ENCODE peak calls at places on chromosomes 13 and 19, in ten cellular contexts. One of them, this sample, is unnamed.
A peak's percentile ranks its signal among the peaks of the same experiment; 100 is the strongest.

GRCh38 chr19:54029930-54030490 is 33.7 kb downstream of the VSTM1 start:
- DNase-seq in EL: peak; percentile 62
- DNase-seq in HS-5: no peak
- DNase-seq in iris pigment epithelial cell: peak; percentile 62
- DNase-seq in NCI-H1092: peak; percentile 9
- DNase-seq in NCI-H460: peak; percentile 67
- DNase-seq in stimulated activated CD4-positive, alpha-beta T cell treated with anti-CD3 and anti-CD28 coated beads, TNF-alpha, amount 100 ng/mL, for 4 hours: peak; percentile 11
- DNase-seq in fibroblast of pulmonary artery: peak; percentile 82
- DNase-seq in glomerular endothelial cell: no peak
- DNase-seq in CD4-positive, alpha-beta memory T cell: peak; percentile 35
- DNase-seq in this sample: peak; percentile 43

GRCh38 chr19:17379221-17379631 is 2.1 kb upstream of the PLVAP start:
- DNase-seq in CD4-positive, alpha-beta memory T cell: no peak
- DNase-seq in NCI-H460: no peak
- DNase-seq in stimulated activated CD4-positive, alpha-beta T cell treated with anti-CD3 and anti-CD28 coated beads, TNF-alpha, amount 100 ng/mL, for 4 hours: no peak
- DNase-seq in NCI-H1092: no peak
- DNase-seq in iris pigment epithelial cell: no peak
- DNase-seq in glomerular endothelial cell: no peak
- DNase-seq in EL: no peak
- DNase-seq in HS-5: no peak
- DNase-seq in fibroblast of pulmonary artery: no peak
- DNase-seq in this sample: no peak

GRCh38 chr13:41675306-41675705 is 218.0 kb downstream of the RGCC start:
- DNase-seq in stimulated activated CD4-positive, alpha-beta T cell treated with anti-CD3 and anti-CD28 coated beads, TNF-alpha, amount 100 ng/mL, for 4 hours: no peak
- DNase-seq in NCI-H1092: no peak
- DNase-seq in HS-5: no peak
- DNase-seq in CD4-positive, alpha-beta memory T cell: no peak
- DNase-seq in NCI-H460: no peak
- DNase-seq in iris pigment epithelial cell: peak; percentile 55
- DNase-seq in EL: peak; percentile 26
- DNase-seq in glomerular endothelial cell: no peak
- DNase-seq in fibroblast of pulmonary artery: peak; percentile 75
- DNase-seq in this sample: no peak

GRCh38 chr19:40585677-40586422 is 9.2 kb downstream of the SHKBP1 start:
- DNase-seq in glomerular endothelial cell: no peak
- DNase-seq in fibroblast of pulmonary artery: peak; percentile 84
- DNase-seq in NCI-H460: no peak
- DNase-seq in EL: peak; percentile 82
- DNase-seq in HS-5: peak; percentile 82
- DNase-seq in CD4-positive, alpha-beta memory T cell: no peak
- DNase-seq in stimulated activated CD4-positive, alpha-beta T cell treated with anti-CD3 and anti-CD28 coated beads, TNF-alpha, amount 100 ng/mL, for 4 hours: no peak
- DNase-seq in NCI-H1092: no peak
- DNase-seq in iris pigment epithelial cell: peak; percentile 80
- DNase-seq in this sample: no peak

GRCh38 chr19:2027361-2027760 is 11.8 kb upstream of the BTBD2 start:
- DNase-seq in NCI-H1092: no peak
- DNase-seq in CD4-positive, alpha-beta memory T cell: no peak
- DNase-seq in fibroblast of pulmonary artery: peak; percentile 88
- DNase-seq in glomerular endothelial cell: no peak
- DNase-seq in EL: peak; percentile 37
- DNase-seq in iris pigment epithelial cell: peak; percentile 80
- DNase-seq in NCI-H460: no peak
- DNase-seq in HS-5: peak; percentile 56
- DNase-seq in stimulated activated CD4-positive, alpha-beta T cell treated with anti-CD3 and anti-CD28 coated beads, TNF-alpha, amount 100 ng/mL, for 4 hours: no peak
- DNase-seq in this sample: no peak

GRCh38 chr13:40464349-40464748 is 202.1 kb downstream of the FOXO1 start:
- DNase-seq in glomerular endothelial cell: no peak
- DNase-seq in HS-5: no peak
- DNase-seq in NCI-H460: no peak
- DNase-seq in NCI-H1092: peak; percentile 37
- DNase-seq in EL: no peak
- DNase-seq in stimulated activated CD4-positive, alpha-beta T cell treated with anti-CD3 and anti-CD28 coated beads, TNF-alpha, amount 100 ng/mL, for 4 hours: no peak
- DNase-seq in CD4-positive, alpha-beta memory T cell: no peak
- DNase-seq in iris pigment epithelial cell: no peak
- DNase-seq in fibroblast of pulmonary artery: no peak
- DNase-seq in this sample: no peak

GRCh38 chr19:41691268-41691970 is 3.3 kb upstream of the CEACAM7 start:
- DNase-seq in EL: peak; percentile 6
- DNase-seq in stimulated activated CD4-positive, alpha-beta T cell treated with anti-CD3 and anti-CD28 coated beads, TNF-alpha, amount 100 ng/mL, for 4 hours: no peak
- DNase-seq in HS-5: no peak
- DNase-seq in NCI-H1092: no peak
- DNase-seq in fibroblast of pulmonary artery: peak; percentile 14
- DNase-seq in CD4-positive, alpha-beta memory T cell: peak; percentile 18
- DNase-seq in NCI-H460: peak; percentile 13
- DNase-seq in iris pigment epithelial cell: peak; percentile 7
- DNase-seq in glomerular endothelial cell: no peak
- DNase-seq in this sample: peak; percentile 34

GRCh38 chr19:44847144-44848035 is 1.3 kb downstream of the NECTIN2 start:
- DNase-seq in glomerular endothelial cell: no peak
- DNase-seq in iris pigment epithelial cell: peak; percentile 65
- DNase-seq in NCI-H460: no peak
- DNase-seq in stimulated activated CD4-positive, alpha-beta T cell treated with anti-CD3 and anti-CD28 coated beads, TNF-alpha, amount 100 ng/mL, for 4 hours: no peak
- DNase-seq in fibroblast of pulmonary artery: peak; percentile 50
- DNase-seq in CD4-positive, alpha-beta memory T cell: no peak
- DNase-seq in NCI-H1092: no peak
- DNase-seq in EL: peak; percentile 80
- DNase-seq in HS-5: no peak
- DNase-seq in this sample: no peak

GRCh38 chr13:32587014-32587773 is 942 bp downstream of the PDS5B start:
- DNase-seq in stimulated activated CD4-positive, alpha-beta T cell treated with anti-CD3 and anti-CD28 coated beads, TNF-alpha, amount 100 ng/mL, for 4 hours: peak; percentile 44
- DNase-seq in fibroblast of pulmonary artery: peak; percentile 69
- DNase-seq in NCI-H1092: peak; percentile 54
- DNase-seq in iris pigment epithelial cell: peak; percentile 76
- DNase-seq in CD4-positive, alpha-beta memory T cell: peak; percentile 45
- DNase-seq in HS-5: no peak
- DNase-seq in glomerular endothelial cell: peak; percentile 20
- DNase-seq in NCI-H460: peak; percentile 14
- DNase-seq in EL: peak; percentile 61
- DNase-seq in this sample: peak; percentile 84

GRCh38 chr19:39407644-39408391 is 1.2 kb downstream of the ZFP36 start:
- DNase-seq in iris pigment epithelial cell: peak; percentile 35
- DNase-seq in HS-5: no peak
- DNase-seq in glomerular endothelial cell: no peak
- DNase-seq in NCI-H460: no peak
- DNase-seq in CD4-positive, alpha-beta memory T cell: peak; percentile 83
- DNase-seq in EL: no peak
- DNase-seq in stimulated activated CD4-positive, alpha-beta T cell treated with anti-CD3 and anti-CD28 coated beads, TNF-alpha, amount 100 ng/mL, for 4 hours: no peak
- DNase-seq in NCI-H1092: no peak
- DNase-seq in fibroblast of pulmonary artery: peak; percentile 38
- DNase-seq in this sample: no peak

GRCh38 chr13:58960909-58961308 is 1202.8 kb downstream of the DIAPH3 start:
- DNase-seq in stimulated activated CD4-positive, alpha-beta T cell treated with anti-CD3 and anti-CD28 coated beads, TNF-alpha, amount 100 ng/mL, for 4 hours: no peak
- DNase-seq in CD4-positive, alpha-beta memory T cell: no peak
- DNase-seq in NCI-H460: peak; percentile 4
- DNase-seq in iris pigment epithelial cell: peak; percentile 18
- DNase-seq in fibroblast of pulmonary artery: peak; percentile 44
- DNase-seq in NCI-H1092: no peak
- DNase-seq in glomerular endothelial cell: peak; percentile 4
- DNase-seq in EL: no peak
- DNase-seq in HS-5: no peak
- DNase-seq in this sample: no peak

GRCh38 chr19:8395621-8396082 is 5.5 kb downstream of the RAB11B start:
- DNase-seq in HS-5: no peak
- DNase-seq in fibroblast of pulmonary artery: no peak
- DNase-seq in glomerular endothelial cell: no peak
- DNase-seq in iris pigment epithelial cell: no peak
- DNase-seq in stimulated activated CD4-positive, alpha-beta T cell treated with anti-CD3 and anti-CD28 coated beads, TNF-alpha, amount 100 ng/mL, for 4 hours: no peak
- DNase-seq in NCI-H460: no peak
- DNase-seq in NCI-H1092: no peak
- DNase-seq in CD4-positive, alpha-beta memory T cell: no peak
- DNase-seq in EL: no peak
- DNase-seq in this sample: no peak

GRCh38 chr19:49876422-49877019 is 634 bp downstream of the AKT1S1 start:
- DNase-seq in CD4-positive, alpha-beta memory T cell: peak; percentile 99
- DNase-seq in NCI-H460: peak; percentile 95
- DNase-seq in HS-5: peak; percentile 95
- DNase-seq in EL: peak; percentile 99
- DNase-seq in stimulated activated CD4-positive, alpha-beta T cell treated with anti-CD3 and anti-CD28 coated beads, TNF-alpha, amount 100 ng/mL, for 4 hours: peak; percentile 93
- DNase-seq in glomerular endothelial cell: peak; percentile 95
- DNase-seq in fibroblast of pulmonary artery: peak; percentile 99
- DNase-seq in iris pigment epithelial cell: peak; percentile 99
- DNase-seq in NCI-H1092: peak; percentile 95
- DNase-seq in this sample: peak; percentile 89

GRCh38 chr13:32734511-32734910 is 148.3 kb downstream of the PDS5B start:
- DNase-seq in glomerular endothelial cell: no peak
- DNase-seq in stimulated activated CD4-positive, alpha-beta T cell treated with anti-CD3 and anti-CD28 coated beads, TNF-alpha, amount 100 ng/mL, for 4 hours: no peak
- DNase-seq in fibroblast of pulmonary artery: peak; percentile 73
- DNase-seq in EL: peak; percentile 78
- DNase-seq in iris pigment epithelial cell: peak; percentile 92
- DNase-seq in CD4-positive, alpha-beta memory T cell: no peak
- DNase-seq in HS-5: peak; percentile 37
- DNase-seq in NCI-H460: no peak
- DNase-seq in NCI-H1092: no peak
- DNase-seq in this sample: no peak

GRCh38 chr19:6773323-6773931 is 919 bp downstream of the VAV1 start:
- DNase-seq in EL: no peak
- DNase-seq in NCI-H1092: no peak
- DNase-seq in glomerular endothelial cell: no peak
- DNase-seq in NCI-H460: no peak
- DNase-seq in fibroblast of pulmonary artery: no peak
- DNase-seq in CD4-positive, alpha-beta memory T cell: no peak
- DNase-seq in iris pigment epithelial cell: no peak
- DNase-seq in stimulated activated CD4-positive, alpha-beta T cell treated with anti-CD3 and anti-CD28 coated beads, TNF-alpha, amount 100 ng/mL, for 4 hours: peak; percentile 28
- DNase-seq in HS-5: no peak
- DNase-seq in this sample: peak; percentile 69

GRCh38 chr19:12967907-12968306 is 1.5 kb upstream of the DAND5 start:
- DNase-seq in glomerular endothelial cell: no peak
- DNase-seq in NCI-H1092: no peak
- DNase-seq in CD4-positive, alpha-beta memory T cell: no peak
- DNase-seq in NCI-H460: no peak
- DNase-seq in EL: no peak
- DNase-seq in iris pigment epithelial cell: no peak
- DNase-seq in HS-5: no peak
- DNase-seq in stimulated activated CD4-positive, alpha-beta T cell treated with anti-CD3 and anti-CD28 coated beads, TNF-alpha, amount 100 ng/mL, for 4 hours: no peak
- DNase-seq in fibroblast of pulmonary artery: no peak
- DNase-seq in this sample: no peak

GRCh38 chr13:97322740-97323342 is 100.7 kb downstream of the MBNL2 start:
- DNase-seq in NCI-H460: no peak
- DNase-seq in iris pigment epithelial cell: peak; percentile 71
- DNase-seq in fibroblast of pulmonary artery: no peak
- DNase-seq in NCI-H1092: no peak
- DNase-seq in EL: peak; percentile 55
- DNase-seq in CD4-positive, alpha-beta memory T cell: no peak
- DNase-seq in glomerular endothelial cell: no peak
- DNase-seq in stimulated activated CD4-positive, alpha-beta T cell treated with anti-CD3 and anti-CD28 coated beads, TNF-alpha, amount 100 ng/mL, for 4 hours: no peak
- DNase-seq in HS-5: no peak
- DNase-seq in this sample: no peak

GRCh38 chr19:10523135-10523636 is 5.9 kb upstream of the S1PR5 start:
- DNase-seq in HS-5: no peak
- DNase-seq in EL: no peak
- DNase-seq in CD4-positive, alpha-beta memory T cell: no peak
- DNase-seq in NCI-H1092: no peak
- DNase-seq in NCI-H460: no peak
- DNase-seq in glomerular endothelial cell: no peak
- DNase-seq in stimulated activated CD4-positive, alpha-beta T cell treated with anti-CD3 and anti-CD28 coated beads, TNF-alpha, amount 100 ng/mL, for 4 hours: no peak
- DNase-seq in iris pigment epithelial cell: no peak
- DNase-seq in fibroblast of pulmonary artery: no peak
- DNase-seq in this sample: no peak

GRCh38 chr19:5445667-5446066 is 9.6 kb upstream of the ZNRF4 start:
- DNase-seq in EL: peak; percentile 29
- DNase-seq in CD4-positive, alpha-beta memory T cell: no peak
- DNase-seq in fibroblast of pulmonary artery: no peak
- DNase-seq in stimulated activated CD4-positive, alpha-beta T cell treated with anti-CD3 and anti-CD28 coated beads, TNF-alpha, amount 100 ng/mL, for 4 hours: no peak
- DNase-seq in NCI-H460: no peak
- DNase-seq in NCI-H1092: no peak
- DNase-seq in HS-5: no peak
- DNase-seq in iris pigment epithelial cell: peak; percentile 18
- DNase-seq in glomerular endothelial cell: no peak
- DNase-seq in this sample: no peak

GRCh38 chr19:39296055-39296645 is at the start of gene IFNL1:
- DNase-seq in HS-5: no peak
- DNase-seq in EL: no peak
- DNase-seq in fibroblast of pulmonary artery: no peak
- DNase-seq in iris pigment epithelial cell: no peak
- DNase-seq in NCI-H1092: no peak
- DNase-seq in NCI-H460: no peak
- DNase-seq in stimulated activated CD4-positive, alpha-beta T cell treated with anti-CD3 and anti-CD28 coated beads, TNF-alpha, amount 100 ng/mL, for 4 hours: no peak
- DNase-seq in CD4-positive, alpha-beta memory T cell: no peak
- DNase-seq in glomerular endothelial cell: no peak
- DNase-seq in this sample: no peak

GRCh38 chr13:113798200-113798811 is 39.3 kb downstream of the TMEM255B start:
- DNase-seq in HS-5: no peak
- DNase-seq in NCI-H1092: no peak
- DNase-seq in fibroblast of pulmonary artery: no peak
- DNase-seq in CD4-positive, alpha-beta memory T cell: no peak
- DNase-seq in glomerular endothelial cell: no peak
- DNase-seq in NCI-H460: no peak
- DNase-seq in iris pigment epithelial cell: no peak
- DNase-seq in stimulated activated CD4-positive, alpha-beta T cell treated with anti-CD3 and anti-CD28 coated beads, TNF-alpha, amount 100 ng/mL, for 4 hours: no peak
- DNase-seq in EL: no peak
- DNase-seq in this sample: no peak

GRCh38 chr19:31981545-31981944 is 363.9 kb upstream of the ZNF507 start:
- DNase-seq in HS-5: no peak
- DNase-seq in EL: no peak
- DNase-seq in fibroblast of pulmonary artery: no peak
- DNase-seq in stimulated activated CD4-positive, alpha-beta T cell treated with anti-CD3 and anti-CD28 coated beads, TNF-alpha, amount 100 ng/mL, for 4 hours: no peak
- DNase-seq in CD4-positive, alpha-beta memory T cell: no peak
- DNase-seq in NCI-H1092: no peak
- DNase-seq in iris pigment epithelial cell: no peak
- DNase-seq in glomerular endothelial cell: no peak
- DNase-seq in NCI-H460: no peak
- DNase-seq in this sample: no peak

GRCh38 chr19:49677901-49678674 is 1.0 kb downstream of the PRMT1 start:
- DNase-seq in glomerular endothelial cell: no peak
- DNase-seq in EL: peak; percentile 74
- DNase-seq in stimulated activated CD4-positive, alpha-beta T cell treated with anti-CD3 and anti-CD28 coated beads, TNF-alpha, amount 100 ng/mL, for 4 hours: no peak
- DNase-seq in NCI-H1092: peak; percentile 56
- DNase-seq in HS-5: no peak
- DNase-seq in CD4-positive, alpha-beta memory T cell: peak; percentile 77
- DNase-seq in NCI-H460: peak; percentile 59
- DNase-seq in iris pigment epithelial cell: peak; percentile 77
- DNase-seq in fibroblast of pulmonary artery: peak; percentile 71
- DNase-seq in this sample: peak; percentile 81